ENCODE peak calls at places on chromosome 2, in seven cellular contexts. O, Y, C, D, X, G and R are unnamed samples.

GRCh38 chr2:182906454-182906853 is 40.0 kb upstream of the FRZB start:
- DNase-seq in G (no peak), D (no peak), Y (no peak), O (no peak), C (no peak), X (no peak), R (no peak)

GRCh38 chr2:239485622-239486021 is 84.8 kb upstream of the HDAC4 start:
- DNase-seq in G (no peak), X (no peak), Y (no peak), O (no peak), D (no peak), C (no peak), R (no peak)

GRCh38 chr2:240403358-240404104 is 31.9 kb upstream of the GPC1 start:
- DNase-seq in C (no peak), G (no peak), D (no peak), X (no peak), O (peak), Y (no peak), R (peak)

GRCh38 chr2:136048886-136049832 is 63.7 kb upstream of the DARS1 start:
- DNase-seq in Y (no peak), G (no peak), O (no peak), C (no peak), X (no peak), D (no peak), R (no peak)

GRCh38 chr2:101429453-101429852 is 42.1 kb upstream of the CREG2 start:
- DNase-seq in G (no peak), D (no peak), O (no peak), C (peak), X (no peak), Y (no peak), R (no peak)

GRCh38 chr2:14756122-14756541 is 123.6 kb downstream of the LRATD1 start:
- DNase-seq in O (no peak), Y (no peak), C (no peak), X (no peak), G (no peak), D (no peak), R (no peak)

GRCh38 chr2:38417745-38418689 is 40.9 kb upstream of the ATL2 start:
- DNase-seq in Y (no peak), O (no peak), G (no peak), D (no peak), X (no peak), C (no peak), R (peak)

GRCh38 chr2:189366349-189366748 is 74.9 kb upstream of the WDR75 start:
- DNase-seq in C (no peak), X (no peak), G (no peak), D (no peak), Y (no peak), O (no peak), R (no peak)

GRCh38 chr2:220460257-220460985 is 833.0 kb downstream of the SLC4A3 start:
- DNase-seq in C (no peak), D (no peak), X (no peak), Y (no peak), O (no peak), G (no peak), R (no peak)

GRCh38 chr2:185044323-185044874 is 446.1 kb downstream of the ZNF804A start:
- DNase-seq in X (no peak), C (no peak), Y (no peak), D (no peak), G (no peak), O (no peak), R (no peak)

GRCh38 chr2:160205511-160205910 is 5.4 kb upstream of the ITGB6 start:
- DNase-seq in Y (peak), D (no peak), C (peak), O (no peak), G (no peak), X (no peak), R (no peak)

GRCh38 chr2:238493880-238494572 is 67.3 kb downstream of the ASB1 start:
- DNase-seq in D (no peak), G (peak), C (no peak), O (peak), X (no peak), Y (no peak), R (peak)

GRCh38 chr2:28488083-28488482 is 7.8 kb upstream of the PLB1 start:
- DNase-seq in X (no peak), Y (no peak), G (no peak), C (no peak), O (no peak), D (no peak), R (no peak)

GRCh38 chr2:27795868-27796277 is 24.4 kb downstream of the MRPL33 start:
- DNase-seq in C (no peak), X (no peak), D (peak), Y (peak), O (no peak), G (no peak), R (no peak)

GRCh38 chr2:108377815-108378630 is at the start of gene SULT1C4:
- DNase-seq in Y (peak), D (peak), O (peak), G (no peak), C (no peak), X (no peak), R (peak)

GRCh38 chr2:173346035-173346434 is 8.6 kb upstream of the CDCA7 start:
- DNase-seq in X (no peak), G (no peak), C (no peak), Y (no peak), D (no peak), O (no peak), R (no peak)

GRCh38 chr2:218193716-218194115 is 23.3 kb upstream of the ARPC2 start:
- DNase-seq in X (no peak), Y (no peak), G (no peak), D (no peak), O (no peak), C (no peak), R (no peak)

GRCh38 chr2:60092781-60093180 is 460.7 kb downstream of the BCL11A start:
- DNase-seq in C (no peak), O (no peak), Y (no peak), G (no peak), D (no peak), X (no peak), R (no peak)

GRCh38 chr2:71888741-71889445 is 258.8 kb downstream of the CYP26B1 start:
- DNase-seq in G (no peak), Y (no peak), D (no peak), O (no peak), X (no peak), C (peak), R (no peak)

GRCh38 chr2:156695020-156695419 is 258.8 kb downstream of the GPD2 start:
- DNase-seq in Y (no peak), G (no peak), O (no peak), D (no peak), C (no peak), X (no peak), R (no peak)

GRCh38 chr2:181615086-181615635 is 41.7 kb downstream of the CERKL start:
- DNase-seq in D (no peak), X (no peak), Y (no peak), O (no peak), G (no peak), C (no peak), R (no peak)

GRCh38 chr2:214192711-214193110 is 218.1 kb upstream of the VWC2L start:
- DNase-seq in X (no peak), G (no peak), D (no peak), Y (no peak), C (no peak), O (no peak), R (no peak)

GRCh38 chr2:201696151-201696659 is 2.2 kb downstream of the MPP4 start:
- DNase-seq in X (no peak), O (no peak), G (no peak), C (no peak), Y (peak), D (no peak), R (no peak)

GRCh38 chr2:101801496-101801895 is 104.0 kb downstream of the MAP4K4 start:
- DNase-seq in D (no peak), Y (no peak), G (no peak), C (no peak), O (no peak), X (no peak), R (no peak)

GRCh38 chr2:152594792-152595191 is 122.5 kb downstream of the PRPF40A start:
- DNase-seq in Y (peak), G (no peak), O (no peak), D (peak), C (peak), X (no peak), R (peak)

GRCh38 chr2:241226723-241227634 is 38.5 kb downstream of the ANO7 start:
- DNase-seq in D (no peak), X (no peak), Y (peak), O (peak), C (no peak), G (no peak), R (no peak)

GRCh38 chr2:58194451-58194850 is 46.7 kb downstream of the FANCL start:
- DNase-seq in C (no peak), G (no peak), X (no peak), Y (no peak), O (no peak), D (no peak), R (no peak)